ENCODE peak calls at places on chromosomes 13 and 19, in six cellular contexts. B is astrocyte of the spinal cord, L is endothelial cell of umbilical vein, E is tibial nerve, K is stomach, Z is fibroblast of the aortic adventitia. M is an unnamed sample.

GRCh38 chr19:56720281-56720680 is 48.7 kb upstream of the ZNF835 start:
- DNase-seq in E (no peak), L (no peak), B (no peak), Z (no peak), K (no peak), M (no peak)

GRCh38 chr19:47228937-47229673 is 1.9 kb downstream of the BBC3 start:
- DNase-seq in L (peak), Z (peak), K (no peak), E (no peak), B (peak), M (no peak)

GRCh38 chr13:39245688-39246087 is 207.4 kb downstream of the NHLRC3 start:
- DNase-seq in Z (no peak), L (no peak), K (no peak), E (no peak), B (no peak), M (no peak)

GRCh38 chr19:750640-751423 is at the start of gene MISP:
- DNase-seq in K (peak), L (no peak), E (no peak), B (no peak), Z (no peak), M (peak)

GRCh38 chr19:2207008-2207407 is 29.1 kb downstream of the PLEKHJ1 start:
- DNase-seq in B (no peak), Z (no peak), E (no peak), L (no peak), K (no peak), M (no peak)

GRCh38 chr13:45417790-45418534 is at the start of gene SLC25A30:
- DNase-seq in K (peak), L (peak), Z (peak), B (peak), E (peak), M (peak)

GRCh38 chr19:6536138-6536671 is 5.4 kb downstream of the TNFSF9 start:
- DNase-seq in E (no peak), B (peak), K (peak), Z (peak), L (peak), M (peak)

GRCh38 chr13:109160887-109161669 is 531.7 kb downstream of the MYO16 start:
- DNase-seq in L (no peak), K (no peak), E (no peak), B (no peak), Z (no peak), M (no peak)

GRCh38 chr13:34587586-34587985 is 354.5 kb upstream of the NBEA start:
- DNase-seq in Z (no peak), B (no peak), K (no peak), E (no peak), L (no peak), M (no peak)

GRCh38 chr19:40585677-40586422 is 9.2 kb downstream of the SHKBP1 start:
- DNase-seq in E (no peak), L (peak), K (no peak), Z (peak), B (peak), M (no peak)

GRCh38 chr13:23598371-23598770 is 28.2 kb downstream of the TNFRSF19 start:
- DNase-seq in L (no peak), E (no peak), K (no peak), B (peak), Z (no peak), M (no peak)

GRCh38 chr19:16026131-16026530 is 50.2 kb upstream of the TPM4 start:
- DNase-seq in E (no peak), L (no peak), Z (no peak), K (no peak), B (no peak), M (no peak)

GRCh38 chr13:31201341-31202024 is 1.7 kb downstream of the B3GLCT start:
- DNase-seq in L (no peak), Z (peak), E (no peak), B (no peak), K (no peak), M (no peak)

GRCh38 chr19:15779756-15780476 is 7.5 kb upstream of the OR10H5 start:
- DNase-seq in E (peak), Z (peak), B (no peak), L (no peak), K (peak), M (peak)

GRCh38 chr13:36862722-36863121 is 43.7 kb downstream of the RFXAP start:
- DNase-seq in K (no peak), Z (no peak), E (no peak), L (peak), B (no peak), M (no peak)

GRCh38 chr13:30718661-30719520 is 16.5 kb upstream of the ALOX5AP start:
- DNase-seq in K (no peak), L (no peak), Z (peak), B (peak), E (no peak), M (no peak)

GRCh38 chr19:15324791-15325519 is 7.4 kb downstream of the BRD4 start:
- DNase-seq in B (no peak), E (no peak), L (no peak), Z (no peak), K (peak), M (no peak)

GRCh38 chr13:95137096-95137495 is 164.2 kb downstream of the ABCC4 start:
- DNase-seq in L (peak), Z (no peak), B (peak), K (no peak), E (no peak), M (no peak)

GRCh38 chr19:43625918-43626579 is 6.6 kb upstream of the ZNF428 start:
- DNase-seq in Z (no peak), E (no peak), L (no peak), K (no peak), B (no peak), M (peak)

GRCh38 chr19:45262570-45262969 is 11.5 kb downstream of the MARK4 start:
- DNase-seq in Z (no peak), B (no peak), K (no peak), E (no peak), L (no peak), M (no peak)

GRCh38 chr13:112587359-112587766 is 590 bp downstream of the TUBGCP3 start:
- DNase-seq in B (peak), L (peak), Z (peak), K (peak), E (peak), M (peak)
- TF ChIP-seq CTCF in B (no peak), L (no peak), Z (no peak), K (no peak), E (no peak), M (no peak)

GRCh38 chr19:30406220-30406944 is 34.2 kb downstream of the ZNF536 start:
- DNase-seq in B (no peak), Z (no peak), K (no peak), E (no peak), L (no peak), M (no peak)
- TF ChIP-seq CTCF in B (no peak), Z (no peak), K (no peak), E (peak), L (no peak), M (no peak)

GRCh38 chr19:37172368-37173366 is at the start of gene ZNF585A:
- DNase-seq in E (peak), K (peak), B (peak), L (peak), Z (peak), M (peak)
- TF ChIP-seq CTCF in E (peak), K (no peak), B (peak), L (no peak), Z (peak), M (no peak)

DNA sequence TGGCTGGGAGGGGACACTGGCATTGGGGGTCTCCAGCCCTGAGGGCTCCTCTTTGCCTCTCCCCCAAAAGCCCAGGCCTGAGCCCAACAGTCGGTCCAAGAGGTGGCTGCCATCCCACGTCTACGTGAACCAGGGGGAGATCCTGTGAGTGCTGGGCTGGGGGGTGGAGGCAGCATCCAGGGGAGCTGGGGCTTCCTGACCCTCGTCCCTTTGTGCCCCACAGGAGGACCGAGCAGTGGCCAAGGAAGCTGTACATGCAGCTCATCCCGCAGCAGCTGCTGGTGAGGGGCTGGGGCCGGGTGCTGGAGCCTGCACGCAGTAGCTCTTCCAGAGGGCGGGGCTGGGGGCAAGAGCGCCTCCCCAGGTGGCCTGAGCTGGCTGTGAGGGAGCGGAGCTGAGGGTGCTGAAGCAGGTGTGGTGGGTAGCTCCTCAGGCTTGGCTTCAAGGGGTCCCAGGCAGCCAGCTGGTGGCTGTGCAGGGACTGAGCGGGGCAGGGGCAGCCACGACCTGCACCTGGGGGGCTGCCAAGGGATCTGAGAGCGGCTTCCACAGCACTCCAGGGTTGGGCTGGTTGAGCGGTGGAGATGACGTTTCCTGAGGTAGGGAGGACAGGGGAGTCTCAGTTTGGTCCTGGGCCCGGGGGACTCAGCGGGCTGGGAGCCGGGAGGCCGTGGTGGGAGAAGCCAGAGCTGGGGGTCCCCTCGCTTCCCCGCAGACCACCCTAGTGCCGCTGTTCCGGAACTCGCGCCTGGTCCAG is 7.1 kb downstream of the PTOV1 start:
- DNase-seq in K (no peak), L (no peak), E (peak), Z (no peak), B (no peak), M (peak)
- TF ChIP-seq CTCF in K (no peak), L (no peak), E (no peak), Z (no peak), B (no peak), M (no peak)

GRCh38 chr13:49869514-49869913 is 66.6 kb downstream of the SPRYD7 start:
- DNase-seq in B (peak), K (no peak), Z (peak), E (no peak), L (peak), M (no peak)
- TF ChIP-seq CTCF in B (peak), K (no peak), Z (peak), E (no peak), L (peak), M (no peak)

M was measured in Calu3.